ENCODE peak calls at places on chromosomes 11 and 22, in nine cellular contexts. One of them, this sample, is unnamed.

GRCh38 chr11:19276859-19277808 is 36.4 kb upstream of the E2F8 start:
- DNase-seq in astrocyte of the spinal cord: no peak
- DNase-seq in upper lobe of right lung: no peak
- DNase-seq in heart left ventricle: no peak
- DNase-seq in H9: no peak
- DNase-seq in astrocyte of the cerebellum: no peak
- DNase-seq in IMR-90: no peak
- DNase-seq in ovary: no peak
- DNase-seq in OCI-LY7: no peak
- DNase-seq in this sample: no peak

GRCh38 chr22:47902646-47903180 is 1140.3 kb downstream of the TBC1D22A start:
- DNase-seq in ovary: no peak
- DNase-seq in heart left ventricle: no peak
- DNase-seq in H9: no peak
- DNase-seq in astrocyte of the spinal cord: no peak
- DNase-seq in IMR-90: no peak
- DNase-seq in upper lobe of right lung: no peak
- DNase-seq in OCI-LY7: no peak
- DNase-seq in astrocyte of the cerebellum: no peak
- DNase-seq in this sample: no peak

GRCh38 chr11:77151804-77152513 is 23.9 kb downstream of the MYO7A start:
- DNase-seq in astrocyte of the spinal cord: no peak
- DNase-seq in IMR-90: peak; percentile 32
- DNase-seq in OCI-LY7: no peak
- DNase-seq in heart left ventricle: no peak
- DNase-seq in H9: no peak
- DNase-seq in ovary: no peak
- DNase-seq in astrocyte of the cerebellum: no peak
- DNase-seq in upper lobe of right lung: no peak
- DNase-seq in this sample: no peak

GRCh38 chr22:39991164-39991860 is 3.4 kb upstream of the FAM83F start:
- DNase-seq in IMR-90: no peak
- DNase-seq in astrocyte of the cerebellum: no peak
- DNase-seq in heart left ventricle: no peak
- DNase-seq in H9: no peak
- DNase-seq in astrocyte of the spinal cord: no peak
- DNase-seq in upper lobe of right lung: no peak
- DNase-seq in ovary: no peak
- DNase-seq in OCI-LY7: no peak
- DNase-seq in this sample: no peak

GRCh38 chr11:37141707-37142106 is 543.7 kb upstream of the RAG2 start:
- DNase-seq in H9: no peak
- DNase-seq in ovary: no peak
- DNase-seq in upper lobe of right lung: no peak
- DNase-seq in heart left ventricle: no peak
- DNase-seq in OCI-LY7: no peak
- DNase-seq in astrocyte of the cerebellum: no peak
- DNase-seq in astrocyte of the spinal cord: no peak
- DNase-seq in IMR-90: no peak
- DNase-seq in this sample: no peak

GRCh38 chr22:48500481-48501230 is 1327.0 kb downstream of the BRD1 start:
- DNase-seq in astrocyte of the spinal cord: peak; percentile 29
- DNase-seq in H9: peak; percentile 55
- DNase-seq in IMR-90: no peak
- DNase-seq in astrocyte of the cerebellum: peak; percentile 61
- DNase-seq in ovary: no peak
- DNase-seq in OCI-LY7: no peak
- DNase-seq in upper lobe of right lung: no peak
- DNase-seq in heart left ventricle: no peak
- DNase-seq in this sample: no peak

GRCh38 chr11:86214710-86215109 is 29.8 kb upstream of the EED start:
- DNase-seq in astrocyte of the spinal cord: no peak
- DNase-seq in OCI-LY7: no peak
- DNase-seq in ovary: no peak
- DNase-seq in IMR-90: no peak
- DNase-seq in H9: no peak
- DNase-seq in upper lobe of right lung: no peak
- DNase-seq in astrocyte of the cerebellum: no peak
- DNase-seq in heart left ventricle: no peak
- DNase-seq in this sample: peak; percentile 48

GRCh38 chr11:110991621-110992355 is 253.7 kb upstream of the POU2AF2 start:
- DNase-seq in IMR-90: no peak
- DNase-seq in astrocyte of the cerebellum: peak; percentile 53
- DNase-seq in heart left ventricle: no peak
- DNase-seq in OCI-LY7: no peak
- DNase-seq in ovary: no peak
- DNase-seq in H9: no peak
- DNase-seq in upper lobe of right lung: no peak
- DNase-seq in astrocyte of the spinal cord: peak; percentile 56
- DNase-seq in this sample: no peak

GRCh38 chr11:69773626-69774353 is 1.4 kb downstream of the FGF4 start:
- DNase-seq in astrocyte of the cerebellum: no peak
- DNase-seq in upper lobe of right lung: no peak
- DNase-seq in IMR-90: no peak
- DNase-seq in H9: no peak
- DNase-seq in ovary: no peak
- DNase-seq in astrocyte of the spinal cord: no peak
- DNase-seq in heart left ventricle: no peak
- DNase-seq in OCI-LY7: no peak
- DNase-seq in this sample: peak; percentile 20

GRCh38 chr22:35230839-35231584 is 26.3 kb upstream of the HMGXB4 start:
- DNase-seq in astrocyte of the cerebellum: no peak
- DNase-seq in IMR-90: no peak
- DNase-seq in H9: no peak
- DNase-seq in OCI-LY7: peak; percentile 42
- DNase-seq in heart left ventricle: no peak
- DNase-seq in astrocyte of the spinal cord: no peak
- DNase-seq in ovary: no peak
- DNase-seq in upper lobe of right lung: no peak
- DNase-seq in this sample: no peak

GRCh38 chr22:35092146-35092805 is 26.3 kb downstream of the ISX start:
- DNase-seq in astrocyte of the cerebellum: no peak
- DNase-seq in ovary: no peak
- DNase-seq in upper lobe of right lung: no peak
- DNase-seq in H9: no peak
- DNase-seq in OCI-LY7: no peak
- DNase-seq in heart left ventricle: no peak
- DNase-seq in IMR-90: no peak
- DNase-seq in astrocyte of the spinal cord: no peak
- DNase-seq in this sample: no peak

GRCh38 chr11:131580466-131580865 is 210.1 kb downstream of the NTM start:
- DNase-seq in upper lobe of right lung: no peak
- DNase-seq in astrocyte of the spinal cord: peak; percentile 9
- DNase-seq in ovary: no peak
- DNase-seq in astrocyte of the cerebellum: no peak
- DNase-seq in heart left ventricle: no peak
- DNase-seq in IMR-90: no peak
- DNase-seq in OCI-LY7: no peak
- DNase-seq in H9: no peak
- DNase-seq in this sample: no peak

GRCh38 chr11:131581006-131581405 is 210.6 kb downstream of the NTM start:
- DNase-seq in H9: no peak
- DNase-seq in heart left ventricle: no peak
- DNase-seq in ovary: no peak
- DNase-seq in astrocyte of the spinal cord: no peak
- DNase-seq in astrocyte of the cerebellum: no peak
- DNase-seq in OCI-LY7: no peak
- DNase-seq in IMR-90: no peak
- DNase-seq in upper lobe of right lung: no peak
- DNase-seq in this sample: no peak

GRCh38 chr11:131582021-131582531 is 211.7 kb downstream of the NTM start:
- DNase-seq in ovary: no peak
- DNase-seq in astrocyte of the cerebellum: no peak
- DNase-seq in upper lobe of right lung: no peak
- DNase-seq in heart left ventricle: no peak
- DNase-seq in OCI-LY7: no peak
- DNase-seq in H9: no peak
- DNase-seq in astrocyte of the spinal cord: no peak
- DNase-seq in IMR-90: no peak
- DNase-seq in this sample: no peak

GRCh38 chr11:131583823-131584222 is 213.4 kb downstream of the NTM start:
- DNase-seq in H9: no peak
- DNase-seq in upper lobe of right lung: no peak
- DNase-seq in OCI-LY7: no peak
- DNase-seq in ovary: no peak
- DNase-seq in heart left ventricle: no peak
- DNase-seq in astrocyte of the spinal cord: no peak
- DNase-seq in IMR-90: no peak
- DNase-seq in astrocyte of the cerebellum: no peak
- DNase-seq in this sample: no peak

GRCh38 chr11:131579932-131580387 is 209.5 kb downstream of the NTM start:
- DNase-seq in OCI-LY7: peak; percentile 3
- DNase-seq in H9: peak; percentile 76
- DNase-seq in upper lobe of right lung: no peak
- DNase-seq in heart left ventricle: no peak
- DNase-seq in ovary: no peak
- DNase-seq in IMR-90: peak; percentile 40
- DNase-seq in astrocyte of the cerebellum: peak; percentile 45
- DNase-seq in astrocyte of the spinal cord: peak; percentile 56
- DNase-seq in this sample: no peak
- TF ChIP-seq CTCF in OCI-LY7: peak; percentile 53
- TF ChIP-seq CTCF in H9: peak; percentile 76
- TF ChIP-seq CTCF in upper lobe of right lung: peak; percentile 34
- TF ChIP-seq CTCF in heart left ventricle: peak; percentile 25
- TF ChIP-seq CTCF in ovary: no peak
- TF ChIP-seq CTCF in IMR-90: peak; percentile 48
- TF ChIP-seq CTCF in astrocyte of the cerebellum: peak; percentile 87
- TF ChIP-seq CTCF in astrocyte of the spinal cord: peak; percentile 84
- TF ChIP-seq CTCF in this sample: peak; percentile 29

DNA sequence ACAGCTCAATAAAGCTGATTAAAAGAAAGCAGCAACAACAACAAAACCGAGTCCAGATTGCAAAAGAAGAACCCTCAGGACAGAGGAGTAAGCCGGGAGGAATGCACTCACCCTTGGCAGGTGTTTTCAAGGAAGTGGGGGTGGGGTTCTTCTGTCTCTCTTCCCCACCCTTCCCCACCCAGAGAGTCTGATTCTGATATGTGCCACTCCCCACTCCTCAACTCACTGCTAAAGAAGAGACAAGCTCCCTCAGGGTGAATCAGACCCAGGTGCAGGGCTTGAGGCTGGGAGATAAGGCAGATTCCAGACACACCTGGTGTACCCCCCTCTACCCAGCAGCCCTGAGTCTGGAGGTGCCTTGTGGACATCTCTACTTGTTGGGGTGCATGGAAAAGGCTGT is 38.4 kb upstream of the PHF21A start:
- DNase-seq in H9: no peak
- DNase-seq in astrocyte of the cerebellum: no peak
- DNase-seq in IMR-90: no peak
- DNase-seq in OCI-LY7: no peak
- DNase-seq in heart left ventricle: no peak
- DNase-seq in ovary: no peak
- DNase-seq in astrocyte of the spinal cord: no peak
- DNase-seq in upper lobe of right lung: no peak
- DNase-seq in this sample: no peak
- TF ChIP-seq CTCF in H9: no peak
- TF ChIP-seq CTCF in astrocyte of the cerebellum: no peak
- TF ChIP-seq CTCF in IMR-90: no peak
- TF ChIP-seq CTCF in OCI-LY7: no peak
- TF ChIP-seq CTCF in heart left ventricle: no peak
- TF ChIP-seq CTCF in ovary: no peak
- TF ChIP-seq CTCF in astrocyte of the spinal cord: no peak
- TF ChIP-seq CTCF in upper lobe of right lung: no peak
- TF ChIP-seq CTCF in this sample: no peak

DNA sequence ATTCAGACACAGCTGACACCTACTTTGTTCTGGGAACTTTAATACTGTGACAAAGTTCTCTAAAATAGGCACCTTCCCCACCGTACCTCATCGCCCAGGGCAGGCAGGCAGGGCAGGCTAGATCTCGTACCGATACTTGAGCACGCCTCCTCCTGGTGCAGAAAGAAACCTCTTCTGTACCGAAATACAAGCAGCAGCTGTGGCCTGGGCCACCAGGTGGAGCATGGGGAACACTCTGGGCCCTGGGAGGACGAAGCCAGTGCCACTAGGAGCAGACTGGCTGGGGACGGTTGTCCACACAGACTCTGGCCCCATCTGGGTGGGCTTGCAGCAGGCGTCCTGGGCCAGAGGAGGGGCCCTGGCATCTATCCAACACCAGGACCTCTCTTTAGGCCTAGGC is 12.8 kb downstream of the PMM1 start:
- DNase-seq in OCI-LY7: peak; percentile 64
- DNase-seq in ovary: no peak
- DNase-seq in astrocyte of the spinal cord: peak; percentile 53
- DNase-seq in heart left ventricle: peak; percentile 73
- DNase-seq in H9: peak; percentile 89
- DNase-seq in astrocyte of the cerebellum: no peak
- DNase-seq in upper lobe of right lung: no peak
- DNase-seq in IMR-90: peak; percentile 52
- DNase-seq in this sample: no peak
- TF ChIP-seq CTCF in OCI-LY7: peak; percentile 77
- TF ChIP-seq CTCF in ovary: peak; percentile 15
- TF ChIP-seq CTCF in astrocyte of the spinal cord: peak; percentile 81
- TF ChIP-seq CTCF in heart left ventricle: peak; percentile 55
- TF ChIP-seq CTCF in H9: peak; percentile 91
- TF ChIP-seq CTCF in astrocyte of the cerebellum: peak; percentile 81
- TF ChIP-seq CTCF in upper lobe of right lung: peak; percentile 35
- TF ChIP-seq CTCF in IMR-90: peak; percentile 64
- TF ChIP-seq CTCF in this sample: peak; percentile 38

GRCh38 chr22:37198290-37199102 is 10.4 kb upstream of the C1QTNF6 start:
- DNase-seq in heart left ventricle: peak; percentile 87
- DNase-seq in ovary: peak; percentile 89
- DNase-seq in upper lobe of right lung: peak; percentile 94
- DNase-seq in astrocyte of the spinal cord: peak; percentile 72
- DNase-seq in OCI-LY7: peak; percentile 81
- DNase-seq in astrocyte of the cerebellum: no peak
- DNase-seq in IMR-90: peak; percentile 58
- DNase-seq in H9: peak; percentile 77
- DNase-seq in this sample: peak; percentile 72
- TF ChIP-seq CTCF in heart left ventricle: peak; percentile 94
- TF ChIP-seq CTCF in ovary: peak; percentile 83
- TF ChIP-seq CTCF in upper lobe of right lung: peak; percentile 94
- TF ChIP-seq CTCF in astrocyte of the spinal cord: peak; percentile 76
- TF ChIP-seq CTCF in OCI-LY7: peak; percentile 89
- TF ChIP-seq CTCF in astrocyte of the cerebellum: peak; percentile 70
- TF ChIP-seq CTCF in IMR-90: peak; percentile 82
- TF ChIP-seq CTCF in H9: peak; percentile 91
- TF ChIP-seq CTCF in this sample: peak; percentile 96

DNA sequence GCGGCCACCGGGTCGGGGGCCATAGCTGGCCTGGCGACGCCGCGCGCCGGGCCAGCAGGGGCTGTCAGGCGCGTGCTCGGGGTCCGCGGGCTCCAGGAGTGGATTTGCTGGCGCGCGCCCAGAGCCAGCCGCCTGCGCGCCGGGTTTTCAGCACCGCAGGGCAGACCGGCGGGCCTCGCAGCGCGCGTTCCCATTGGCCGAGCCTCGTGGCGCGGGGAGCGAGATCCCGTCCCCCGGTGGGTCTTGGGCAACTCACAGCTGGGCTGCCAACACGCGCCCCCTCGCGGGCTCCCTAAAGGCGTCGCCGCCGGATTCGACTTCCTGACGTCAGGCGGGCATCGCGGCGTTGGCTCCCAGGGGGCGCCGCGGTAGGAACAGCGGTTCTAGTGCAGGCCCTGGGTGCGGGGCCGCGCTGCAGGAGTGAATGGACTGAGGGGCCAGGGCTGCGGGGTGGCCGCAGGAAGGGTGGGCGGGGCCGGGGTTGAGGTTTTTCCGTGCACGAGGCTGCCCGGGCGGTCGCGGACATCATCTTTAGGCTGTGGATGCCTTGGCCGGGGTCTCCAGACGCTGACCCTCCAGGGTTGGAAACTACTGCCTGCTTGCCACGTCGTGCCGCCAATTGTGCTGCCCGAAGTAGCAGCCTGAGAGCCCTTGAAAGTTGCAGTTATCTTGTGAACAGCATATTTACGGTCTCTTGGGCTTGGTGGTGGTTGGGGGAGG is at the start of gene FADS1:
- DNase-seq in heart left ventricle: peak; percentile 96
- DNase-seq in upper lobe of right lung: peak; percentile 98
- DNase-seq in OCI-LY7: no peak
- DNase-seq in ovary: peak; percentile 94
- DNase-seq in astrocyte of the cerebellum: no peak
- DNase-seq in IMR-90: peak; percentile 92
- DNase-seq in H9: peak; percentile 96
- DNase-seq in astrocyte of the spinal cord: peak; percentile 94
- DNase-seq in this sample: peak; percentile 92
- TF ChIP-seq CTCF in heart left ventricle: peak; percentile 55
- TF ChIP-seq CTCF in upper lobe of right lung: peak; percentile 60
- TF ChIP-seq CTCF in OCI-LY7: no peak
- TF ChIP-seq CTCF in ovary: peak; percentile 43
- TF ChIP-seq CTCF in astrocyte of the cerebellum: peak; percentile 50
- TF ChIP-seq CTCF in IMR-90: peak; percentile 81
- TF ChIP-seq CTCF in H9: peak; percentile 73
- TF ChIP-seq CTCF in astrocyte of the spinal cord: peak; percentile 53
- TF ChIP-seq CTCF in this sample: peak; percentile 76